ENCODE peak calls at places on chromosomes 2 and 18, in ten cellular contexts. R is GM12878, G is neural progenitor cell, A is fibroblast of lung, I is hepatocyte, S is GM23338, H is HCT116, M is K562, J is OCI-LY7, Z is astrocyte. V is an unnamed sample. For H3K79me2 and H3K36me3, the result is how much of the 10 kb centered on the place peaks cover.

GRCh38 chr2:73728711-73729110 is 8.4 kb downstream of the TPRKB start:
- DNase-seq in R (no peak), G (no peak), M (no peak), A (no peak), H (no peak), I (no peak), Z (no peak), S (no peak), J (no peak), V (no peak)

GRCh38 chr2:236876642-236877041 is 209.0 kb upstream of the COPS8 start:
- DNase-seq in M (no peak), H (no peak), I (no peak), A (no peak), G (no peak), J (no peak), Z (no peak), S (no peak), R (no peak), V (no peak)

GRCh38 chr2:3464401-3465005 is 54.8 kb downstream of the ADI1 start:
- DNase-seq in G (no peak), A (no peak), S (no peak), M (no peak), H (no peak), Z (no peak), J (no peak), R (no peak), I (no peak), V (no peak)

GRCh38 chr2:9240745-9241144 is 34.1 kb downstream of the ASAP2 start:
- DNase-seq in H (no peak), A (peak), R (no peak), G (no peak), I (peak), Z (peak), J (no peak), S (no peak), M (no peak), V (no peak)

GRCh38 chr2:144836635-144837350 is 316.9 kb upstream of the ZEB2 start:
- DNase-seq in I (no peak), A (peak), H (no peak), Z (peak), R (no peak), M (no peak), S (no peak), G (no peak), J (no peak), V (peak)

GRCh38 chr2:24768601-24769000 is 24.6 kb downstream of the PTRHD1 start:
- DNase-seq in Z (no peak), R (no peak), J (no peak), S (peak), M (no peak), A (no peak), I (no peak), H (no peak), G (no peak), V (no peak)

GRCh38 chr18:37987901-37988300 is 422.3 kb upstream of the CELF4 start:
- DNase-seq in M (no peak), I (no peak), H (no peak), Z (no peak), R (no peak), J (no peak), S (no peak), G (no peak), A (no peak), V (no peak)

GRCh38 chr2:235703711-235704295 is 210.0 kb downstream of the AGAP1 start:
- DNase-seq in M (no peak), J (no peak), A (no peak), I (no peak), G (no peak), S (no peak), Z (no peak), R (no peak), H (no peak), V (no peak)

GRCh38 chr2:198700330-198700729 is 757.4 kb downstream of the SATB2 start:
- DNase-seq in S (no peak), I (no peak), H (no peak), J (peak), Z (no peak), R (no peak), M (no peak), A (no peak), G (no peak), V (no peak)

GRCh38 chr2:12827721-12828120 is 111.0 kb downstream of the TRIB2 start:
- DNase-seq in H (no peak), G (no peak), M (no peak), R (no peak), S (no peak), Z (no peak), A (no peak), I (no peak), J (no peak), V (no peak)

GRCh38 chr2:195848119-195848899 is 191.3 kb downstream of the SLC39A10 start:
- DNase-seq in J (peak), H (peak), Z (no peak), A (no peak), S (no peak), G (no peak), M (no peak), R (no peak), I (no peak), V (peak)

GRCh38 chr2:199977984-199978415 is 22.6 kb downstream of the MAIP1 start:
- DNase-seq in I (peak), H (peak), R (peak), G (no peak), A (peak), J (no peak), M (no peak), Z (peak), S (no peak), V (peak)

GRCh38 chr2:218852911-218853667 is 6.5 kb upstream of the WNT6 start:
- DNase-seq in M (peak), Z (peak), G (peak), H (peak), A (peak), S (peak), I (peak), J (peak), R (no peak), V (peak)

GRCh38 chr2:238970553-238971081 is 122.7 kb downstream of the TWIST2 start:
- DNase-seq in M (peak), H (peak), S (peak), G (peak), J (peak), R (no peak), I (peak), Z (peak), A (peak), V (peak)

GRCh38 chr2:237411683-237412349 is 2.1 kb downstream of the COL6A3 start:
- DNase-seq in A (no peak), Z (no peak), M (no peak), J (no peak), R (no peak), H (no peak), I (peak), G (no peak), S (peak), V (peak)

GRCh38 chr18:67300498-67300897 is 216.0 kb downstream of the DSEL start:
- DNase-seq in S (peak), G (peak), R (no peak), H (no peak), A (peak), J (peak), I (no peak), M (no peak), Z (no peak), V (no peak)

GRCh38 chr18:36572135-36572856 is 256.5 kb downstream of the TPGS2 start:
- DNase-seq in R (peak), M (peak), S (peak), I (peak), Z (peak), G (peak), J (peak), H (peak), A (peak), V (peak)

GRCh38 chr2:55063713-55064323 is 13.6 kb upstream of the RTN4 start:
- DNase-seq in J (peak), S (no peak), Z (no peak), A (no peak), M (no peak), H (no peak), G (no peak), I (no peak), R (no peak), V (no peak)

GRCh38 chr2:176432439-176432838 is 163.2 kb downstream of the MTX2 start:
- DNase-seq in J (no peak), H (no peak), R (no peak), S (no peak), M (no peak), Z (no peak), A (no peak), G (no peak), I (no peak), V (peak)

GRCh38 chr18:8988262-8988871 is 114.1 kb upstream of the NDUFV2 start:
- DNase-seq in I (peak), Z (no peak), G (peak), J (peak), R (no peak), S (peak), A (peak), H (peak), M (peak), V (peak)

GRCh38 chr18:77091366-77091765 is 41.2 kb downstream of the MBP start:
- DNase-seq in I (no peak), J (no peak), H (no peak), Z (no peak), M (no peak), S (no peak), G (no peak), A (no peak), R (no peak), V (no peak)

GRCh38 chr2:41187683-41188082 is 735.8 kb upstream of the SLC8A1 start:
- DNase-seq in R (no peak), H (no peak), S (no peak), Z (no peak), I (no peak), G (no peak), M (no peak), J (no peak), A (no peak), V (no peak)

GRCh38 chr2:71468279-71469015 is 15.1 kb downstream of the DYSF start:
- DNase-seq in S (no peak), Z (no peak), I (no peak), M (no peak), H (no peak), A (no peak), J (no peak), R (no peak), G (no peak), V (no peak)

GRCh38 chr2:85750509-85751299 is 3.1 kb upstream of the ATOH8 start:
- DNase-seq in Z (no peak), I (peak), R (no peak), S (peak), G (peak), J (peak), H (peak), M (peak), A (peak), V (peak)

GRCh38 chr2:127059559-127059958 is 47.4 kb downstream of the BIN1 start:
- DNase-seq in I (no peak), R (no peak), J (no peak), Z (no peak), S (no peak), H (no peak), A (no peak), M (no peak), G (no peak), V (no peak)

GRCh38 chr18:42401131-42401673 is 446.2 kb downstream of the PIK3C3 start:
- DNase-seq in J (no peak), A (no peak), G (peak), R (no peak), H (no peak), S (peak), M (no peak), Z (no peak), I (no peak), V (no peak)

GRCh38 chr18:37299471-37300304 is 265.9 kb downstream of the CELF4 start:
- DNase-seq in S (peak), J (no peak), M (peak), Z (peak), I (peak), A (peak), G (no peak), H (peak), R (peak), V (peak)

GRCh38 chr2:238389985-238390682 is 36.6 kb upstream of the ASB1 start:
- DNase-seq in A (peak), M (no peak), G (no peak), I (no peak), R (no peak), H (no peak), J (no peak), S (no peak), Z (peak), V (no peak)

GRCh38 chr2:31266804-31267203 is 32.9 kb downstream of the EHD3 start:
- DNase-seq in S (no peak), A (no peak), J (no peak), M (no peak), G (no peak), I (no peak), H (no peak), R (no peak), Z (no peak), V (no peak)

GRCh38 chr2:106561803-106562202 is 74.6 kb downstream of the CD8B2 start:
- DNase-seq in M (no peak), R (no peak), A (no peak), G (no peak), H (no peak), Z (no peak), I (no peak), J (no peak), S (no peak), V (no peak)

GRCh38 chr2:47008381-47009280 is 93.0 kb upstream of the MCFD2 start:
- DNase-seq in J (no peak), A (peak), I (peak), G (peak), Z (peak), S (peak), M (no peak), R (no peak), H (no peak), V (peak)

GRCh38 chr2:191166756-191167445 is 16.1 kb upstream of the STAT4 start:
- DNase-seq in M (no peak), G (no peak), J (no peak), A (peak), S (no peak), I (no peak), Z (no peak), H (no peak), R (no peak), V (peak)

GRCh38 chr2:10030311-10030736 is 13.0 kb upstream of the KLF11 start:
- DNase-seq in Z (no peak), J (no peak), H (no peak), A (no peak), S (no peak), G (no peak), I (no peak), R (no peak), M (peak), V (peak)

GRCh38 chr2:160085662-160086061 is 23.2 kb upstream of the PLA2R1 start:
- DNase-seq in H (no peak), G (no peak), R (no peak), Z (no peak), A (no peak), J (peak), M (no peak), I (no peak), S (peak), V (no peak)

GRCh38 chr2:8427211-8427610 is 254.6 kb upstream of the ID2 start:
- DNase-seq in I (no peak), J (no peak), G (no peak), Z (no peak), H (no peak), R (no peak), A (no peak), M (no peak), S (no peak), V (no peak)

GRCh38 chr2:96599941-96600340 is 38.2 kb downstream of the KANSL3 start:
- DNase-seq in H (no peak), A (no peak), G (no peak), Z (no peak), M (no peak), S (no peak), J (no peak), I (no peak), R (no peak), V (no peak)

GRCh38 chr2:60644942-60645341 is 91.5 kb upstream of the BCL11A start:
- DNase-seq in H (no peak), Z (no peak), G (no peak), A (no peak), R (no peak), I (no peak), M (no peak), S (no peak), J (no peak), V (no peak)

DNA sequence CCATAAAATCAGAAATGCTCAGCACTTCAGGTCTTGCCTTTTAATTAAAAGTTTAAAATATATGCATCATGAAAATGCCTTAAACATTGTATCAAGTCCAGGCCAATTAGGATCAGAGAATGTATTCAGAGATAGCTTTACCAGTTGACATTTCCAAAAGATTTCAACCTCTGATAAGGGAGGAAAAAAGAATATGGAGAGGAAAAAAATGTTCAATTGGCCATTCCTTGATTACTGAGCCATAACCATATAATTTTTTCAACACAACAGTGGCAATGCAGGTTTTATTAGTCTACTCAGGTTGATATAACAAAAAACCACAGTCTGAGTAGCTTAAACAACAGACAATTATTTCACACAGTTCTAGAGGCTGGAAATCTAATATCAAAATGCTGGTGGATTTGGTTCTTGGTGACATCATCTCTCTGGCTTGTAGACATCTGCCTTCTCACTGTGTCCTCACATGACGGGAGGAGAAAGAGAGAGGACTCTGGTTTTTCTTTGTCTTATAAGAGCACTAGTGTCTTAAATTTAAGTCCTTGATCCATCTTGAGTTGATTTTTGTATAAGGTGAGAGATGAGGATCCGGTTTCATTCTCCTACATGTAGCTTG is 111.9 kb downstream of the IRS1 start:
- DNase-seq in A (peak), R (no peak), M (no peak), J (no peak), H (no peak), Z (peak), I (no peak), S (no peak), G (no peak), V (no peak)
- H3K79me2 ChIP-seq in A (under half), R (under half), M (under half), J (under half), H (under half), Z (under half), I (under half), S (under half), G (under half), V (under half)

GRCh38 chr2:216160786-216161185 is 51.6 kb downstream of the XRCC5 start:
- DNase-seq in M (no peak), R (no peak), G (no peak), J (no peak), Z (no peak), S (no peak), H (no peak), I (no peak), A (no peak), V (no peak)
- H3K36me3 ChIP-seq in M (half or more), R (under half), G (under half), J (half or more), Z (half or more), S (half or more), H (half or more), I (under half), A (under half), V (half or more)

DNA sequence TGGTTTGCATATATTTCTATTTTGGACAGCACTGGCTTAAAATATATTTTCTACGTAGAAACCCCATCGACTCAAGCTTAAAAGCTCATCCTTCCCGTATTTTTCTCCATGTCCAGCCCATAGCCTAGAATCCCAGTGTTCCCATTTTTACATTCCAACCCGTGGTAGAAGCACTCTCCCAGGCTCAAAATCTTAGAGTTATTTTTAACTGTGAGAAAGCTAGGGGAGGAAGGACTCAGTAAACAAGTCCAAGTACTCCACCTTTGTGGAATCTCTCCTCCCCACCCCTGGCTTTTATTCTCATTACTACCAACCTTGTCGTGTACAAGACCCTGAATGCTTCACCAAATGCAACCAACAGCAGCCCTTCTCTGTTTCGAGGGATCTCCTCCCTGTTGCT is 69.8 kb downstream of the KLF7 start:
- DNase-seq in S (no peak), J (no peak), A (no peak), M (no peak), Z (no peak), R (no peak), I (no peak), G (no peak), H (no peak), V (no peak)
- H3K79me2 ChIP-seq in S (under half), J (under half), A (under half), M (under half), Z (half or more), R (under half), I (under half), G (under half), H (under half), V (half or more)

GRCh38 chr2:88697361-88698026 is 6.0 kb downstream of the RPIA start:
- DNase-seq in Z (no peak), M (no peak), G (no peak), R (no peak), J (no peak), H (no peak), S (no peak), A (no peak), I (no peak), V (no peak)

GRCh38 chr2:88692187-88692586 is 714 bp downstream of the RPIA start:
- DNase-seq in G (no peak), M (peak), I (peak), S (peak), A (peak), J (peak), R (no peak), H (no peak), Z (peak), V (peak)

GRCh38 chr2:88698498-88699233 is 7.2 kb downstream of the RPIA start:
- DNase-seq in R (no peak), Z (no peak), M (no peak), J (no peak), H (no peak), I (peak), S (peak), A (no peak), G (no peak), V (no peak)

GRCh38 chr2:88694015-88694414 is 2.5 kb downstream of the RPIA start:
- DNase-seq in R (no peak), M (no peak), A (no peak), S (no peak), G (no peak), H (no peak), Z (no peak), I (no peak), J (no peak), V (no peak)

GRCh38 chr2:88698027-88698413 is 6.5 kb downstream of the RPIA start:
- DNase-seq in J (no peak), S (no peak), G (no peak), Z (no peak), A (no peak), H (no peak), I (no peak), M (no peak), R (no peak), V (no peak)
- H3K36me3 ChIP-seq in J (half or more), S (under half), G (under half), Z (under half), A (under half), H (under half), I (under half), M (under half), R (under half), V (under half)

DNA sequence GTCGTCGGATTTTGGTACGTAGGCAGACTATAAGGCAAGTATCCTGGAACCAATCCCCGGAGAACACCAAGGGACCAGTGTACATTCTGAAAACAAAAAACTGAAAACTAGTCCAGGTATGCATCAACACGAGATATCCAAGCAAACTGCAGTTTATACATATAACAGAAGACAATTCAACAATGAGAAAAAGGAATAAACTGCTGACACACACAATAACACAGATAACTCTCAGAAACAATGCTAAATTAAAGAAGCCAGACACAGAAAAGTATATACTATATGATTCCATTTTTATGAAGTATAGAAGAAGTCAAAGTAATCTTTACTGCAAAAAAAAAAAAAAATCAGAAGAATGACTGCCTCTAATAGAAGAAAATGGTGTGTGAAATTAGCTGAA is 5.9 kb downstream of the ROCK2 start:
- DNase-seq in M (no peak), J (no peak), H (no peak), S (no peak), A (no peak), R (no peak), G (no peak), Z (no peak), I (no peak), V (no peak)
- H3K79me2 ChIP-seq in M (half or more), J (half or more), H (half or more), S (half or more), A (half or more), R (half or more), G (half or more), Z (half or more), I (half or more), V (half or more)

V was measured in GM23248.